ENCODE peak calls at places on chromosomes 12 and 14, in four cellular contexts. O is fibroblast of lung, V is A549, R is ELF-1. B is an unnamed sample.

GRCh38 chr12:131365821-131366260 is 345.0 kb upstream of the SFSWAP start:
- DNase-seq in O (no peak), R (no peak), V (no peak), B (no peak)

GRCh38 chr14:26276757-26277156 is 321.1 kb downstream of the NOVA1 start:
- DNase-seq in R (peak), O (no peak), V (no peak), B (no peak)

GRCh38 chr12:53210843-53211242 is 3.8 kb upstream of the ITGB7 start:
- DNase-seq in R (no peak), O (no peak), V (no peak), B (no peak)

GRCh38 chr12:43115441-43116160 is 436.4 kb downstream of the ADAMTS20 start:
- DNase-seq in O (no peak), V (no peak), R (no peak), B (no peak)

GRCh38 chr12:91180577-91180976 is 2.0 kb downstream of the DCN start:
- DNase-seq in O (peak), V (no peak), R (no peak), B (no peak)

GRCh38 chr12:100576311-100577036 is 3.0 kb downstream of the GAS2L3 start:
- DNase-seq in R (no peak), V (peak), O (peak), B (no peak)

GRCh38 chr14:79947440-79947839 is 263.9 kb downstream of the DIO2 start:
- DNase-seq in R (no peak), O (no peak), V (no peak), B (no peak)

GRCh38 chr14:38553586-38553985 is 297.7 kb upstream of the CLEC14A start:
- DNase-seq in R (no peak), O (peak), V (no peak), B (no peak)

GRCh38 chr12:90366286-90366685 is 588.7 kb downstream of the CCER1 start:
- DNase-seq in O (peak), V (no peak), R (no peak), B (no peak)

GRCh38 chr14:32251530-32251929 is 48.5 kb upstream of the RNU6-8 start:
- DNase-seq in V (no peak), R (no peak), O (no peak), B (no peak)

GRCh38 chr14:34098045-34098984 is 147.4 kb upstream of the EGLN3 start:
- DNase-seq in O (peak), V (peak), R (peak), B (no peak)

GRCh38 chr14:59451849-59452248 is 13.3 kb downstream of the GPR135 start:
- DNase-seq in R (no peak), V (no peak), O (no peak), B (no peak)

GRCh38 chr14:65840118-65840751 is 427.7 kb downstream of the FUT8 start:
- DNase-seq in R (no peak), V (no peak), O (no peak), B (no peak)

GRCh38 chr12:12534134-12534866 is 28.4 kb downstream of the DUSP16 start:
- DNase-seq in R (peak), O (no peak), V (no peak), B (no peak)

GRCh38 chr12:78086553-78087362 is 256.1 kb downstream of the NAV3 start:
- DNase-seq in V (peak), O (no peak), R (no peak), B (peak)

GRCh38 chr14:99651953-99652746 is 7.2 kb downstream of the HHIPL1 start:
- DNase-seq in R (no peak), O (no peak), V (no peak), B (no peak)

GRCh38 chr12:15522574-15523187 is 200.4 kb downstream of the PTPRO start:
- DNase-seq in O (peak), R (no peak), V (peak), B (peak)

GRCh38 chr14:32494566-32495434 is 165.7 kb downstream of the AKAP6 start:
- DNase-seq in V (no peak), O (no peak), R (no peak), B (no peak)

GRCh38 chr14:65258391-65258790 is 154.1 kb upstream of the FUT8 start:
- DNase-seq in V (peak), O (peak), R (no peak), B (peak)

GRCh38 chr14:103696466-103697071 is 18.7 kb downstream of the XRCC3 start:
- DNase-seq in V (no peak), O (peak), R (peak), B (no peak)

GRCh38 chr12:22284871-22285270 is 49.6 kb downstream of the ST8SIA1 start:
- DNase-seq in V (no peak), O (no peak), R (no peak), B (no peak)

GRCh38 chr12:52242442-52243263 is 9.6 kb downstream of the KRT7 start:
- DNase-seq in V (no peak), O (no peak), R (no peak), B (no peak)

GRCh38 chr12:43758247-43758727 is 303 bp downstream of the PUS7L start:
- DNase-seq in V (peak), O (no peak), R (no peak), B (no peak)

GRCh38 chr12:111425655-111426054 is 19.9 kb downstream of the SH2B3 start:
- DNase-seq in R (no peak), O (peak), V (no peak), B (peak)

GRCh38 chr14:26113930-26114329 is 483.9 kb downstream of the NOVA1 start:
- DNase-seq in O (no peak), R (no peak), V (no peak), B (no peak)

GRCh38 chr12:25328082-25328712 is 77.5 kb upstream of the KRAS start:
- DNase-seq in V (no peak), O (peak), R (no peak), B (no peak)

GRCh38 chr12:121124402-121125109 is 8.1 kb upstream of the P2RX7 start:
- DNase-seq in R (peak), O (peak), V (peak), B (peak)

GRCh38 chr14:86237733-86238132 is 707.8 kb downstream of the FLRT2 start:
- DNase-seq in O (no peak), R (peak), V (no peak), B (no peak)

GRCh38 chr14:50659327-50659974 is 8.7 kb downstream of the SAV1 start:
- DNase-seq in V (no peak), R (peak), O (no peak), B (no peak)

GRCh38 chr14:36256131-36256801 is 64.2 kb downstream of the MBIP start:
- DNase-seq in V (no peak), O (peak), R (no peak), B (no peak)

GRCh38 chr12:62843714-62844113 is 91.2 kb downstream of the PPM1H start:
- DNase-seq in R (no peak), V (no peak), O (no peak), B (no peak)

GRCh38 chr12:55717397-55718007 is 1.7 kb downstream of the BLOC1S1 start:
- DNase-seq in V (no peak), O (peak), R (no peak), B (no peak)

GRCh38 chr14:85316701-85317100 is 213.2 kb upstream of the FLRT2 start:
- DNase-seq in V (no peak), R (no peak), O (peak), B (no peak)

GRCh38 chr14:99605299-99605961 is 1.4 kb upstream of the CCDC85C start:
- DNase-seq in R (peak), O (no peak), V (peak), B (no peak)

GRCh38 chr12:12653922-12654321 is 42.1 kb downstream of the GPR19 start:
- DNase-seq in R (no peak), O (no peak), V (no peak), B (no peak)

GRCh38 chr12:4506870-4507269 is 31.8 kb upstream of the RAD51AP1 start:
- DNase-seq in O (peak), R (no peak), V (no peak), B (no peak)